ENCODE peak calls at places on chromosomes 16 and 17, in seven cellular contexts. T, F, G, X, L, V and W are unnamed samples.

GRCh38 chr16:24309222-24309905 is 53.2 kb downstream of the CACNG3 start:
- DNase-seq in T (peak), F (no peak), G (no peak), X (no peak), L (peak), V (no peak), W (no peak)

GRCh38 chr16:82331974-82332750 is 162.1 kb upstream of the MPHOSPH6 start:
- DNase-seq in T (no peak), F (no peak), G (no peak), X (no peak), L (no peak), V (no peak), W (no peak)

GRCh38 chr17:83032781-83033180 is 46.6 kb upstream of the METRNL start:
- DNase-seq in T (no peak), F (no peak), G (no peak), X (no peak), L (no peak), V (no peak), W (no peak)

GRCh38 chr16:1451702-1452392 is 7.5 kb upstream of the CCDC154 start:
- DNase-seq in T (no peak), F (no peak), G (no peak), X (no peak), L (no peak), V (no peak), W (no peak)

GRCh38 chr17:45296003-45296832 is 20.6 kb downstream of the MAP3K14 start:
- DNase-seq in T (no peak), F (peak), G (no peak), X (peak), L (peak), V (no peak), W (no peak)

GRCh38 chr17:708132-708531 is 6.5 kb downstream of the VPS53 start:
- DNase-seq in T (no peak), F (no peak), G (no peak), X (no peak), L (no peak), V (no peak), W (no peak)

GRCh38 chr17:71633391-71633849 is 487.4 kb upstream of the SOX9 start:
- DNase-seq in T (peak), F (peak), G (no peak), X (no peak), L (peak), V (peak), W (no peak)

GRCh38 chr16:50548659-50549560 is 714 bp downstream of the NKD1 start:
- DNase-seq in T (no peak), F (no peak), G (no peak), X (no peak), L (no peak), V (no peak), W (no peak)

GRCh38 chr16:70374213-70374612 is 27.5 kb downstream of the DDX19A start:
- DNase-seq in T (no peak), F (no peak), G (no peak), X (no peak), L (no peak), V (no peak), W (no peak)

GRCh38 chr16:79714440-79714839 is 113.9 kb upstream of the MAF start:
- DNase-seq in T (no peak), F (peak), G (no peak), X (no peak), L (no peak), V (no peak), W (no peak)

GRCh38 chr17:61307905-61308886 is 91.4 kb upstream of the TBX2 start:
- DNase-seq in T (no peak), F (peak), G (no peak), X (no peak), L (peak), V (no peak), W (no peak)

GRCh38 chr17:70636517-70637133 is 467.3 kb downstream of the KCNJ2 start:
- DNase-seq in T (peak), F (peak), G (no peak), X (peak), L (peak), V (no peak), W (no peak)

GRCh38 chr16:7025616-7026190 is 306.9 kb upstream of the RBFOX1 start:
- DNase-seq in T (peak), F (no peak), G (no peak), X (peak), L (peak), V (peak), W (no peak)

GRCh38 chr16:51507286-51507685 is 356.2 kb upstream of the SALL1 start:
- DNase-seq in T (no peak), F (no peak), G (no peak), X (no peak), L (no peak), V (no peak), W (no peak)

GRCh38 chr17:63930951-63931575 is 1.1 kb downstream of the CD79B start:
- DNase-seq in T (no peak), F (no peak), G (peak), X (peak), L (no peak), V (peak), W (peak)

DNA sequence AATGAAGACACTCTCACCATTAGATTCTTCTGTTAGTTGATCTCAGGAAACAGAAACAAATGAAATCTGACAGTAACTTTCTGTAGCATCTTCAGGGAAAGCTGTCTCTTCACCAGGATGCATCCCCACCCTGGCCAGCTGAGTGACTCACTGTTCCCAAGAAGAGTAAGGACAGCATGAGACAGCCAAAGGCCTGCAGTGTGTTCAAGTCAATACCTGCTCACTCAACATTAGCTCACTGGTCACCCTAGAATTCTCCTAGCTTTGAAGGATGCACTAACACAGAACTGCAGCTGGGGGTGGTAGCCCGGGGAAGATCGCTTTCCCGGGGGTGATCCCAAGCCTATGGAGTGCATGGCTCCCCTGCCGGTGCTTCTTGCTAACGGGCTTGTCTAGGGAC is 28.2 kb upstream of the CLEC18B start:
- DNase-seq in T (no peak), F (no peak), G (no peak), X (no peak), L (peak), V (peak), W (no peak)
- TF ChIP-seq CTCF in T (no peak), F (peak), G (no peak), X (no peak), L (peak), V (no peak), W (no peak)

GRCh38 chr17:29251184-29251583 is 4.5 kb downstream of the CRYBA1 start:
- DNase-seq in T (no peak), F (no peak), G (no peak), X (no peak), L (no peak), V (no peak), W (no peak)

GRCh38 chr17:29253037-29253436 is 6.4 kb downstream of the CRYBA1 start:
- DNase-seq in T (no peak), F (no peak), G (no peak), X (no peak), L (no peak), V (no peak), W (no peak)

GRCh38 chr17:29250666-29251065 is 4.0 kb downstream of the CRYBA1 start:
- DNase-seq in T (no peak), F (peak), G (no peak), X (no peak), L (peak), V (no peak), W (no peak)

GRCh38 chr17:29248845-29249244 is 2.2 kb downstream of the CRYBA1 start:
- DNase-seq in T (no peak), F (no peak), G (no peak), X (no peak), L (no peak), V (no peak), W (no peak)

DNA sequence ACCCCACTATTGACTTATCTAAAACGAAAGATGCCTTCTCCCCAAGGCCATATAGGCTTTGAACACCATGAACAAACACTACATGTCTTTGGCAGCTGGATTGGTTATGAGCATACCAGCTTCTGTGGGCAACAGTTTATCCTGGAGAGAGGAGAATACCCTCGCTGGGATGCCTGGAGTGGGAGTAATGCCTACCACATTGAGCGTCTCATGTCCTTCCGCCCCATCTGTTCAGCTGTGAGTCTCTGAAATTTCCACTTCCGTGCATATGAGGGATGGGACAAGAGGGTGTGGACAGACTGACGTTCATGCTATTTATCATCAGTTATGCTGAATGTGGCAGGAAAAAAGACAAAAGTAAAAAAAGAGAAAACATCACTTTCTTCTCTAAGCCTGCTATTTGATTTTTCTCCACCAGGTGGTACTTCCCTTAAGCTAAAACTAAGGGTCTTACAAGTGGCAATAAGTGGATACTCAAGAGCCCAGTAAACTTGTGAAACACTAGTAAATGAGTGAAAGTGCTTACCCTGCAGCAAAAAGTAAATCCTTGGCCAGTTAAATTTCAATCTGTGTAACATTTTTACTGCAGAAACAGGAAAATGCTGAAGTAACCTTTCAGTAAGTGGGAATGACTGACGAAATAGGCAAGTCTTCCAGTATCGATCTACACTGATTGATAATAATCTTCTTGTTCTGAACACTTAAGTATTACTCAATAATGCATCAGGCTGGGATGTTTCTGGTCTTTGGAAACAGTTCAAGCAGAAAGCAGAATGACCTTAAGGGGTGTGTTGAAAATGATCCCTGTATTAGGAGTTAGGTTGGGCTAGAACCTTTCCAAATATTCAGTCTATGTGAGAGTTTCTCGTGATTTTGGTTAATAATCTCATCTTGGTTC is 5.6 kb downstream of the CRYBA1 start:
- DNase-seq in T (no peak), F (peak), G (no peak), X (peak), L (peak), V (no peak), W (no peak)
- TF ChIP-seq CTCF in T (peak), F (peak), G (peak), X (peak), L (peak), V (no peak), W (peak)

GRCh38 chr16:19979638-19980037 is 94.1 kb downstream of the GPR139 start:
- DNase-seq in T (no peak), F (no peak), G (no peak), X (no peak), L (no peak), V (no peak), W (no peak)

GRCh38 chr16:19984136-19984535 is 89.6 kb downstream of the GPR139 start:
- DNase-seq in T (no peak), F (no peak), G (no peak), X (no peak), L (no peak), V (no peak), W (no peak)

DNA sequence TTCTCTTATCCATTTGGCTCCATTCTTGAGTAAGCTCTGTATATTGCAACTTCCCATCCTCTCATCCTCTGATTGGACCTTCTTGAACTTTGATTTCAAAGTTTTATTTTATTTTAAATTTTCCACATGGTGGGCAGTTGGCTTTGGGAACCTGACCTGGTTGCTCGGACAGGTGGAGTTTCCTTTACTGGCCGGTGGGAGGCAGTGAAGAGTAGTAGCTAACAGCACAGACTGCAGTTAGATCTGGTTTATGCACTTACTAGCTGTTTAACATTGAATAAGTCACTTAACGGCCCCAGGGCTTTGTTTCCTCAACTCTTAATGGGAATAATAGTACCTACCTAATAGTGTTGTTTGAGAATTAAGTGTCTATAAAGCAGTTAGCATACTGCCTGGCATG is 92.8 kb downstream of the GPR139 start:
- DNase-seq in T (peak), F (no peak), G (no peak), X (no peak), L (peak), V (no peak), W (no peak)
- TF ChIP-seq CTCF in T (no peak), F (no peak), G (no peak), X (peak), L (peak), V (no peak), W (no peak)

DNA sequence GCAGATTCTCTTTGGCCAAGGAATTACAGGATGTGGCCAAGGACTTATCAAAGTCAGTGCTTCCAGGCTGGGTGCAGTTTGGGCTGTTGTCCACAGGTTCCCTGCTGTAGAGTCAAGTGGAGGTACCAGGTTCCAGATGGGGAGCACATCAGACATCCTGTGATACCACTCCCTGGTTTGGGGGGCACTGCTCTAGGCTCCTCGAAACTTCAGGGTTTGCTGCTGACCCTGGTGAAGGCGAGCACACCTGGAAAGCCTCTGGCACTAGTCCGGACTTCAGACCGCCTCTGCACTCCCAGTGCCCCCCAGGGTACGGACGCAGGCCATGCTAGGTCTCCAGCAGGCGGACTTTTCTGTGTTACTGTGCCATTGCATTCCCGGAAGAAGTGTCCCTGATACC is 10.7 kb downstream of the SLC47A1 start:
- DNase-seq in T (no peak), F (no peak), G (no peak), X (no peak), L (no peak), V (no peak), W (no peak)
- TF ChIP-seq CTCF in T (no peak), F (no peak), G (no peak), X (no peak), L (no peak), V (no peak), W (no peak)

GRCh38 chr16:8589293-8590160 is 784 bp downstream of the TMEM114 start:
- DNase-seq in T (no peak), F (no peak), G (no peak), X (no peak), L (no peak), V (no peak), W (no peak)
- TF ChIP-seq CTCF in T (no peak), F (no peak), G (no peak), X (no peak), L (no peak), V (no peak), W (no peak)

GRCh38 chr17:48472485-48473281 is 42.7 kb upstream of the SKAP1 start:
- DNase-seq in T (peak), F (peak), G (no peak), X (peak), L (peak), V (no peak), W (peak)

GRCh38 chr17:48471807-48472484 is 41.9 kb upstream of the SKAP1 start:
- DNase-seq in T (no peak), F (no peak), G (no peak), X (no peak), L (no peak), V (no peak), W (no peak)

GRCh38 chr17:48468299-48468698 is 38.3 kb upstream of the SKAP1 start:
- DNase-seq in T (no peak), F (no peak), G (no peak), X (peak), L (no peak), V (no peak), W (no peak)

GRCh38 chr17:48469227-48469626 is 39.2 kb upstream of the SKAP1 start:
- DNase-seq in T (no peak), F (no peak), G (no peak), X (no peak), L (no peak), V (no peak), W (no peak)

DNA sequence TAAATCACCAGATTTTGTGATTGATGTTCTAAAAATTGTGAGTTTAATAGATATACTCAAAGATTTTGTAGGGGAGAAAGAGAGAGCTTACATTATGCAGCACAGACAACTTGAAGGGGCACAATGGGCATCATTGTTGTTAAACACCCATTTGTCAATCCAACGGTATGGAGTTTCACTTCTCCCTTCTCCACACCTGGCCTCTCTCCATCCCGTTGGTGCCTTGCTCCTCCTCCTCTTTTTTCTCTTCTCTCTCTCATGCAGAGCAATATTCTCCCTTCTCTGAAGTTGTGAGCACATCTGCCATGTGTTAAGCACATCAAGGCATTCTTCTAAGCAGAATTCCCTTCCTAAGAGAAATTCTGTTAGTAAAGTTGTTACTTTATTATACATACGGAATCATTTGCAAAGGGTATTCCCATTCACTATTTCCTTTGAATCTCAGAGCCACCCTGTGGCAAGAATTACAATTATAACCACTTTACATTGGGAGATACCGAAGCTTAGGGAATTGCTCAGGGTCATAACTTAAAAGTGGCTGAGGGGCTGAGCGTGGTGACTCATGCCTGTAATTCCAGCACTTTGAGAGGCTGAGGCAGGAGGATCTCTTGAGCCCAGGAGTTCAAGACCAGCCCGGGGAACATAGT is 40.5 kb upstream of the SKAP1 start:
- DNase-seq in T (no peak), F (peak), G (no peak), X (peak), L (peak), V (no peak), W (no peak)
- TF ChIP-seq CTCF in T (no peak), F (peak), G (no peak), X (no peak), L (no peak), V (no peak), W (no peak)